ENCODE peak calls at places on chromosomes 7 and 10, in five cellular contexts. One of them, this sample, is unnamed.
A peak's percentile ranks its signal among the peaks of the same experiment; 100 is the strongest.

GRCh38 chr10:102334106-102334505 is 61.4 kb upstream of the NFKB2 start:
- DNase-seq in prostate gland: no peak
- DNase-seq in colonic mucosa: no peak
- DNase-seq in fibroblast of lung: peak; percentile 72
- DNase-seq in adrenal gland: no peak
- DNase-seq in this sample: peak; percentile 37

GRCh38 chr10:71082930-71083329 is 129.4 kb upstream of the UNC5B start:
- DNase-seq in prostate gland: no peak
- DNase-seq in colonic mucosa: no peak
- DNase-seq in fibroblast of lung: no peak
- DNase-seq in adrenal gland: peak; percentile 41
- DNase-seq in this sample: no peak

GRCh38 chr7:150784954-150785353 is 15.2 kb downstream of the TMEM176B start:
- DNase-seq in prostate gland: no peak
- DNase-seq in colonic mucosa: peak; percentile 87
- DNase-seq in fibroblast of lung: no peak
- DNase-seq in adrenal gland: no peak
- DNase-seq in this sample: no peak

GRCh38 chr10:82942572-82943091 is 1067.6 kb downstream of the NRG3 start:
- DNase-seq in prostate gland: no peak
- DNase-seq in colonic mucosa: no peak
- DNase-seq in fibroblast of lung: peak; percentile 71
- DNase-seq in adrenal gland: peak; percentile 74
- DNase-seq in this sample: no peak

GRCh38 chr7:139482662-139483466 is 609 bp downstream of the KLRG2 start:
- DNase-seq in prostate gland: no peak
- DNase-seq in colonic mucosa: peak; percentile 21
- DNase-seq in fibroblast of lung: peak; percentile 18
- DNase-seq in adrenal gland: no peak
- DNase-seq in this sample: no peak

GRCh38 chr10:112986791-112987190 is 36.7 kb downstream of the TCF7L2 start:
- DNase-seq in prostate gland: no peak
- DNase-seq in colonic mucosa: no peak
- DNase-seq in fibroblast of lung: peak; percentile 79
- DNase-seq in adrenal gland: no peak
- DNase-seq in this sample: no peak

GRCh38 chr7:133668296-133669060 is 415.6 kb downstream of the EXOC4 start:
- DNase-seq in prostate gland: no peak
- DNase-seq in colonic mucosa: no peak
- DNase-seq in fibroblast of lung: no peak
- DNase-seq in adrenal gland: no peak
- DNase-seq in this sample: no peak

GRCh38 chr7:65371468-65371867 is 2.2 kb upstream of the ZNF92 start:
- DNase-seq in prostate gland: peak; percentile 49
- DNase-seq in colonic mucosa: peak; percentile 31
- DNase-seq in fibroblast of lung: no peak
- DNase-seq in adrenal gland: peak; percentile 72
- DNase-seq in this sample: no peak

GRCh38 chr7:41085244-41085643 is 617.6 kb downstream of the INHBA start:
- DNase-seq in prostate gland: no peak
- DNase-seq in colonic mucosa: no peak
- DNase-seq in fibroblast of lung: peak; percentile 92
- DNase-seq in adrenal gland: no peak
- DNase-seq in this sample: no peak

GRCh38 chr10:65314253-65314652 is 1611.6 kb upstream of the LRRTM3 start:
- DNase-seq in prostate gland: no peak
- DNase-seq in colonic mucosa: no peak
- DNase-seq in fibroblast of lung: no peak
- DNase-seq in adrenal gland: no peak
- DNase-seq in this sample: no peak

GRCh38 chr7:139829654-139830130 is 628 bp downstream of the TBXAS1 start:
- DNase-seq in prostate gland: no peak
- DNase-seq in colonic mucosa: no peak
- DNase-seq in fibroblast of lung: peak; percentile 62
- DNase-seq in adrenal gland: no peak
- DNase-seq in this sample: no peak

GRCh38 chr7:738723-739454 is 11.8 kb upstream of the PRKAR1B start:
- DNase-seq in prostate gland: no peak
- DNase-seq in colonic mucosa: no peak
- DNase-seq in fibroblast of lung: no peak
- DNase-seq in adrenal gland: no peak
- DNase-seq in this sample: peak; percentile 18

GRCh38 chr10:94324609-94325233 is 38.0 kb downstream of the NOC3L start:
- DNase-seq in prostate gland: no peak
- DNase-seq in colonic mucosa: no peak
- DNase-seq in fibroblast of lung: no peak
- DNase-seq in adrenal gland: no peak
- DNase-seq in this sample: peak; percentile 38

GRCh38 chr7:30184804-30185487 is 50.2 kb downstream of the MTURN start:
- DNase-seq in prostate gland: no peak
- DNase-seq in colonic mucosa: no peak
- DNase-seq in fibroblast of lung: peak; percentile 23
- DNase-seq in adrenal gland: peak; percentile 96
- DNase-seq in this sample: no peak

GRCh38 chr7:130393095-130393494 is 12.8 kb downstream of the CPA1 start:
- DNase-seq in prostate gland: no peak
- DNase-seq in colonic mucosa: no peak
- DNase-seq in fibroblast of lung: peak; percentile 87
- DNase-seq in adrenal gland: peak; percentile 79
- DNase-seq in this sample: no peak

DNA sequence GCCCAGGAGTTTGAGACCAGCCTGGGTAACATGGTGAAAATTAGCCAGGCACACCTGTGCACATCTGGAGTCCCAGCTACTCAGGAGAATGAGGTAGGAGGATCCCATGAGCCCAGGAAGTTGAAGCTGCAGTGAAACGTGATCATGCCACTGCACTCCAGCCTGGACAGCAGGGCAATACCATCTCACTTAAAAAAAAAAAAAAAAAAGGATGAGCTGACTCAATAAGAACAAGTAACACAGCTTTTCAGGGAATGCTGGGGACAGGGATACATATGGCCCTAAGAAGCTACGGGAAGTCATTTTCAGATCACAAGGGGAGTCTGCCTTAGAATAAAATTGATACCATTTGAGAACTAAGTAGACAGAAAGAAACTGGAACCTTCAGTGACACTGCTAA is 41.7 kb downstream of the FAM171A1 start:
- DNase-seq in prostate gland: no peak
- DNase-seq in colonic mucosa: no peak
- DNase-seq in fibroblast of lung: no peak
- DNase-seq in adrenal gland: no peak
- DNase-seq in this sample: no peak
- H3K36me3 ChIP-seq in prostate gland: no peaks in the 10 kb centered on the region
- H3K36me3 ChIP-seq in colonic mucosa: no peaks in the 10 kb centered on the region
- H3K36me3 ChIP-seq in fibroblast of lung: no peaks in the 10 kb centered on the region
- H3K36me3 ChIP-seq in adrenal gland: no peaks in the 10 kb centered on the region
- H3K36me3 ChIP-seq in this sample: no peaks in the 10 kb centered on the region

GRCh38 chr7:44056681-44057080 is 8.7 kb downstream of the PGAM2 start:
- DNase-seq in prostate gland: no peak
- DNase-seq in colonic mucosa: no peak
- DNase-seq in fibroblast of lung: no peak
- DNase-seq in adrenal gland: no peak
- DNase-seq in this sample: peak; percentile 21

GRCh38 chr7:44057849-44058758 is 7.3 kb downstream of the PGAM2 start:
- DNase-seq in prostate gland: no peak
- DNase-seq in colonic mucosa: no peak
- DNase-seq in fibroblast of lung: no peak
- DNase-seq in adrenal gland: peak; percentile 40
- DNase-seq in this sample: no peak

GRCh38 chr7:44058759-44059218 is 6.6 kb downstream of the PGAM2 start:
- DNase-seq in prostate gland: no peak
- DNase-seq in colonic mucosa: no peak
- DNase-seq in fibroblast of lung: no peak
- DNase-seq in adrenal gland: peak; percentile 42
- DNase-seq in this sample: no peak

GRCh38 chr7:44059219-44060090 is 5.9 kb downstream of the PGAM2 start:
- DNase-seq in prostate gland: no peak
- DNase-seq in colonic mucosa: no peak
- DNase-seq in fibroblast of lung: no peak
- DNase-seq in adrenal gland: peak; percentile 50
- DNase-seq in this sample: peak; percentile 26

DNA sequence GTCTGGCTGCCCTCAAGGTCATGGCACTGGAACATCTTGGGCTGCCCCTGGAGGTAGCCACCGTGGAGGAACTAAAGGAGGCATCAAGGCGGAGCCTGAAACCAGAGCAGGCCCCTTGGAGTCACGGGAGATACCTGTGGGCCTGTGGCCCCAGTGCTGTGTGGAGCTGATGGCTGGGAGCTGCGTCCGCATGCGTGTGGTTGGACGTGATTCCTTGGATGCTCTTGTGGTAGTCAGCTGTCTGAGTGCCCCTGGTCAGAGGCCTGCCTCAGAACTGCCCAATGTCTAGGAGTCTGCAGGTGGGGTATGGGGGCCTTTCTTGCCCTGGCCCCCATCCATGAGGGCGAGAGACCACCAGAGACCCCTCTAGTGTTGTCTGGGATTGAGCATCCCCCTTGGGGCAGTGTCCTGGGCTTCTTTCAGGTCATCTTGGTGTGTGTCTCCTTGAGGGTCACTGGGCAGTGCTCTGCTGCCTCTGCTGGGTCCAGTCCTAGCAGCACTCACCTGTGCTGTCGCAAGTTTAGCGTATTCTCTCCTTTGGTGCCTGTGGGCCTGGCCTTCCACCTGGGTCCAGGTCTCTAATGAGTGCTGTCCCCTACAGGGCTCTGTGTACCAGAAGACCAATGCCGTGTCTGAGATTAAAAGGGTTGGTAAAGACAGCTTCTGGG is 8.1 kb downstream of the PGAM2 start:
- DNase-seq in prostate gland: no peak
- DNase-seq in colonic mucosa: no peak
- DNase-seq in fibroblast of lung: no peak
- DNase-seq in adrenal gland: peak; percentile 42
- DNase-seq in this sample: no peak
- H3K4me1 ChIP-seq in prostate gland: no peaks in the 10 kb centered on the region
- H3K4me1 ChIP-seq in colonic mucosa: no peaks in the 10 kb centered on the region
- H3K4me1 ChIP-seq in fibroblast of lung: no peaks in the 10 kb centered on the region
- H3K4me1 ChIP-seq in adrenal gland: peaks cover 3% of the 10 kb centered on the region
- H3K4me1 ChIP-seq in this sample: no peaks in the 10 kb centered on the region

GRCh38 chr10:813286-813685 is 118.2 kb downstream of the LARP4B start:
- DNase-seq in prostate gland: no peak
- DNase-seq in colonic mucosa: no peak
- DNase-seq in fibroblast of lung: no peak
- DNase-seq in adrenal gland: no peak
- DNase-seq in this sample: no peak

GRCh38 chr10:817371-817770 is 114.1 kb downstream of the LARP4B start:
- DNase-seq in prostate gland: no peak
- DNase-seq in colonic mucosa: no peak
- DNase-seq in fibroblast of lung: no peak
- DNase-seq in adrenal gland: no peak
- DNase-seq in this sample: no peak

GRCh38 chr10:814536-815302 is 116.8 kb downstream of the LARP4B start:
- DNase-seq in prostate gland: no peak
- DNase-seq in colonic mucosa: no peak
- DNase-seq in fibroblast of lung: no peak
- DNase-seq in adrenal gland: no peak
- DNase-seq in this sample: no peak

GRCh38 chr10:816958-817357 is 114.5 kb downstream of the LARP4B start:
- DNase-seq in prostate gland: no peak
- DNase-seq in colonic mucosa: no peak
- DNase-seq in fibroblast of lung: no peak
- DNase-seq in adrenal gland: no peak
- DNase-seq in this sample: no peak

DNA sequence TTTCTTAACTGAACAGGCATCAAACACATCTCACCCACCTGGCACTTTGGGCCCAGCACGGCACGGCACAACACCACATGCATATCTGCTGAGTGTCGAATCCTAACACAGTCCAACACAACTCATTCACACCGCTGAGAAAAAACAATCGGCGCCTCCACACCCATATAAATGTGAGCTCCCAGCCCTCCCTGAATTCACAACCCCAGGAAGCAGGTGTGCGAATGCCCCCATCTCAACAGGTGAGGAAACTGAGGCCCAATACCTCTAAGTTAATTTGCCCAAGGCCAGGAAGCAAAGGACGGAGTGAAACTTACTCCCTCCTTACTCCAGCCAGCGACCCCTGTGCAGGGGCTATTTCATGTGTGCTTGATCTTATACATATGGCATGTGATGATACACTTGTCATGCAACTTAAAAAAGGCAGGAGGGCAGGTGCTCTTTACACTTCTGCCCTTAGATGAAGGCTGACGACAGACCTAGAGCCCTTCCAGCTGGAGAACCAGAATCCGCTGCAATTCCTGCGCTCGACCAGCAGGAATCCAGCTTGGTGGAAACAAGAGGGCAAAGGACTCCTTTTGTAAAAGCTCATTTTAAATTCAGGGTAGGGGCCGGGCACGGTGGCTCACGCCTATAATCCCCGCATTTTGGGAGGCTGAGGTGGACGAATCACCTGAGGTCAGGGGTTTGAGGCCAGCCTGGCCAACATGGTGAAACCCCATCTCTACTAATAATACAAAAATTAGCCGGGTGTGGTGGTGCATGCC is 116.0 kb downstream of the LARP4B start:
- DNase-seq in prostate gland: no peak
- DNase-seq in colonic mucosa: no peak
- DNase-seq in fibroblast of lung: no peak
- DNase-seq in adrenal gland: no peak
- DNase-seq in this sample: peak; percentile 44
- H3K36me3 ChIP-seq in prostate gland: peaks cover 5% of the 10 kb centered on the region
- H3K36me3 ChIP-seq in colonic mucosa: peaks cover 18% of the 10 kb centered on the region
- H3K36me3 ChIP-seq in fibroblast of lung: peaks cover 31% of the 10 kb centered on the region
- H3K36me3 ChIP-seq in adrenal gland: peaks cover 89% of the 10 kb centered on the region
- H3K36me3 ChIP-seq in this sample: peaks cover 21% of the 10 kb centered on the region

GRCh38 chr10:90927293-90927692 is 6.4 kb upstream of the ANKRD1 start:
- DNase-seq in prostate gland: no peak
- DNase-seq in colonic mucosa: no peak
- DNase-seq in fibroblast of lung: no peak
- DNase-seq in adrenal gland: no peak
- DNase-seq in this sample: no peak
- H3K4me1 ChIP-seq in prostate gland: no peaks in the 10 kb centered on the region
- H3K4me1 ChIP-seq in colonic mucosa: no peaks in the 10 kb centered on the region
- H3K4me1 ChIP-seq in fibroblast of lung: peaks cover 18% of the 10 kb centered on the region
- H3K4me1 ChIP-seq in adrenal gland: no peaks in the 10 kb centered on the region
- H3K4me1 ChIP-seq in this sample: peaks cover 53% of the 10 kb centered on the region

GRCh38 chr7:35516498-35516897 is 178.4 kb downstream of the HERPUD2 start:
- DNase-seq in prostate gland: no peak
- DNase-seq in colonic mucosa: no peak
- DNase-seq in fibroblast of lung: no peak
- DNase-seq in adrenal gland: no peak
- DNase-seq in this sample: no peak
- H3K36me3 ChIP-seq in prostate gland: no peaks in the 10 kb centered on the region
- H3K36me3 ChIP-seq in colonic mucosa: no peaks in the 10 kb centered on the region
- H3K36me3 ChIP-seq in fibroblast of lung: no peaks in the 10 kb centered on the region
- H3K36me3 ChIP-seq in adrenal gland: no peaks in the 10 kb centered on the region
- H3K36me3 ChIP-seq in this sample: no peaks in the 10 kb centered on the region

GRCh38 chr10:79182763-79183467 is 114.1 kb downstream of the ZMIZ1 start:
- DNase-seq in prostate gland: no peak
- DNase-seq in colonic mucosa: no peak
- DNase-seq in fibroblast of lung: peak; percentile 44
- DNase-seq in adrenal gland: peak; percentile 84
- DNase-seq in this sample: no peak
- H3K4me1 ChIP-seq in prostate gland: peaks cover 6% of the 10 kb centered on the region
- H3K4me1 ChIP-seq in colonic mucosa: peaks cover 14% of the 10 kb centered on the region
- H3K4me1 ChIP-seq in fibroblast of lung: peaks cover 72% of the 10 kb centered on the region
- H3K4me1 ChIP-seq in adrenal gland: peaks cover 73% of the 10 kb centered on the region
- H3K4me1 ChIP-seq in this sample: peaks cover 58% of the 10 kb centered on the region